ENCODE peak calls at places on chromosomes 12 and 14, in six cellular contexts. A is kidney glomerular epithelial cell, M is lower lobe of right lung, J is astrocyte of the spinal cord, H is amniotic epithelial cell, S is AG04450. U is an unnamed sample.

GRCh38 chr14:72745546-72745945 is 148.4 kb downstream of the DPF3 start:
- DNase-seq in J (peak; percentile 86), H (peak; percentile 27), M (no peak), S (peak; percentile 65), A (peak; percentile 12), U (no peak)

GRCh38 chr14:95981939-95982338 is 57.2 kb upstream of the C14orf132 start:
- DNase-seq in S (no peak), J (no peak), A (no peak), M (no peak), H (no peak), U (no peak)

GRCh38 chr12:50402270-50403000 is 1.8 kb downstream of the LARP4 start:
- DNase-seq in A (peak; percentile 34), H (peak; percentile 23), J (no peak), S (no peak), M (no peak), U (no peak)

GRCh38 chr12:132653567-132654290 is 33.4 kb downstream of the POLE start:
- DNase-seq in H (peak; percentile 16), S (no peak), J (no peak), M (no peak), A (no peak), U (no peak)

GRCh38 chr14:104756477-104757237 is 3.7 kb downstream of the SIVA1 start:
- DNase-seq in H (no peak), M (no peak), J (no peak), S (no peak), A (no peak), U (no peak)

GRCh38 chr14:23153891-23154796 is 29.3 kb downstream of the SLC7A8 start:
- DNase-seq in M (peak; percentile 93), S (no peak), J (no peak), H (peak; percentile 98), A (no peak), U (no peak)

GRCh38 chr12:101703487-101703886 is 6.0 kb downstream of the CHPT1 start:
- DNase-seq in H (no peak), S (no peak), M (no peak), J (no peak), A (no peak), U (no peak)

GRCh38 chr12:51888316-51889215 is 663 bp downstream of the ANKRD33 start:
- DNase-seq in S (no peak), A (no peak), M (no peak), J (no peak), H (no peak), U (no peak)

GRCh38 chr12:116287850-116288301 is 10.4 kb upstream of the MED13L start:
- DNase-seq in A (no peak), M (no peak), J (no peak), S (no peak), H (peak; percentile 34), U (no peak)

GRCh38 chr14:76687611-76688372 is 73.5 kb upstream of the VASH1 start:
- DNase-seq in M (no peak), J (peak; percentile 30), S (no peak), H (peak; percentile 4), A (no peak), U (no peak)

GRCh38 chr14:102279688-102280348 is 25.1 kb downstream of the MOK start:
- DNase-seq in H (peak; percentile 98), S (peak; percentile 96), J (peak; percentile 97), M (no peak), A (peak; percentile 98), U (no peak)

GRCh38 chr12:124539084-124540041 is 28.0 kb downstream of the NCOR2 start:
- DNase-seq in J (no peak), S (no peak), A (no peak), M (no peak), H (no peak), U (no peak)

GRCh38 chr12:96257550-96258392 is 63.6 kb downstream of the ELK3 start:
- DNase-seq in S (no peak), M (no peak), J (no peak), H (no peak), A (no peak), U (no peak)

GRCh38 chr14:103749452-103749851 is 33.8 kb downstream of the ZFYVE21 start:
- DNase-seq in J (no peak), A (no peak), S (no peak), H (peak; percentile 72), M (no peak), U (no peak)

GRCh38 chr14:54444003-54444402 is 2.8 kb upstream of the CNIH1 start:
- DNase-seq in S (no peak), M (no peak), J (peak; percentile 32), H (no peak), A (no peak), U (no peak)

U was measured in central memory CD4-positive, alpha-beta T cell.